ENCODE peak calls at places on chromosome 7, in eight cellular contexts. Y is M059J, K is NCI-H1105, I is amniotic stem cell, U is dorsolateral prefrontal cortex, W is iPS DF 6.9, R is ACHN, J is memory B cell. G is an unnamed sample.

GRCh38 chr7:6709808-6710207 is 3.1 kb upstream of the ZNF12 start:
- DNase-seq in Y (no peak), K (no peak), I (no peak), U (no peak), W (no peak), R (no peak), J (no peak), G (no peak)

GRCh38 chr7:134332892-134333291 is 16.2 kb upstream of the SLC35B4 start:
- DNase-seq in Y (no peak), K (no peak), I (no peak), U (no peak), W (no peak), R (no peak), J (no peak), G (no peak)

GRCh38 chr7:91043924-91044660 is 220.1 kb upstream of the FZD1 start:
- DNase-seq in Y (no peak), K (no peak), I (no peak), U (no peak), W (peak), R (no peak), J (no peak), G (no peak)

GRCh38 chr7:157992511-157993160 is 595.0 kb downstream of the PTPRN2 start:
- DNase-seq in Y (no peak), K (no peak), I (no peak), U (no peak), W (no peak), R (no peak), J (no peak), G (no peak)

GRCh38 chr7:13850185-13850752 is 139.2 kb downstream of the ETV1 start:
- DNase-seq in Y (peak), K (peak), I (peak), U (no peak), W (no peak), R (peak), J (no peak), G (no peak)

GRCh38 chr7:80677629-80678028 is 39.2 kb downstream of the CD36 start:
- DNase-seq in Y (no peak), K (no peak), I (no peak), U (no peak), W (no peak), R (no peak), J (no peak), G (no peak)

GRCh38 chr7:148729984-148730733 is 31.5 kb downstream of the CUL1 start:
- DNase-seq in Y (peak), K (no peak), I (peak), U (no peak), W (no peak), R (no peak), J (no peak), G (no peak)

GRCh38 chr7:40822861-40823260 is 688.1 kb downstream of the SUGCT start:
- DNase-seq in Y (peak), K (no peak), I (no peak), U (no peak), W (no peak), R (no peak), J (no peak), G (no peak)

GRCh38 chr7:101733713-101734475 is 83.5 kb upstream of the CUX1 start:
- DNase-seq in Y (peak), K (peak), I (no peak), U (no peak), W (no peak), R (no peak), J (no peak), G (no peak)

GRCh38 chr7:44380831-44381493 is 55.6 kb upstream of the CAMK2B start:
- DNase-seq in Y (peak), K (no peak), I (no peak), U (no peak), W (no peak), R (no peak), J (no peak), G (no peak)

GRCh38 chr7:35258125-35258890 is 4.4 kb upstream of the TBX20 start:
- DNase-seq in Y (no peak), K (no peak), I (no peak), U (no peak), W (no peak), R (no peak), J (no peak), G (no peak)

GRCh38 chr7:139846297-139846696 is 17.2 kb downstream of the TBXAS1 start:
- DNase-seq in Y (no peak), K (no peak), I (no peak), U (no peak), W (no peak), R (no peak), J (no peak), G (no peak)

GRCh38 chr7:24463474-24463873 is 109.8 kb upstream of the PALS2 start:
- DNase-seq in Y (no peak), K (no peak), I (no peak), U (no peak), W (no peak), R (no peak), J (no peak), G (no peak)

GRCh38 chr7:117946201-117946633 is 73.0 kb upstream of the CTTNBP2 start:
- DNase-seq in Y (peak), K (no peak), I (no peak), U (no peak), W (no peak), R (no peak), J (no peak), G (no peak)

GRCh38 chr7:103348452-103348851 is 1.0 kb downstream of the PSMC2 start:
- DNase-seq in Y (no peak), K (no peak), I (no peak), U (no peak), W (no peak), R (no peak), J (no peak), G (no peak)

GRCh38 chr7:40298421-40298820 is 163.6 kb downstream of the SUGCT start:
- DNase-seq in Y (peak), K (no peak), I (no peak), U (no peak), W (no peak), R (no peak), J (no peak), G (no peak)

GRCh38 chr7:29344334-29344978 is 149.9 kb downstream of the CHN2 start:
- DNase-seq in Y (no peak), K (no peak), I (no peak), U (no peak), W (no peak), R (no peak), J (no peak), G (no peak)

GRCh38 chr7:151125459-151125834 is 39.2 kb downstream of the AGAP3 start:
- DNase-seq in Y (no peak), K (peak), I (no peak), U (no peak), W (no peak), R (peak), J (no peak), G (no peak)

GRCh38 chr7:1618475-1618874 is 48.6 kb upstream of the PSMG3 start:
- DNase-seq in Y (no peak), K (no peak), I (no peak), U (no peak), W (no peak), R (no peak), J (no peak), G (no peak)

GRCh38 chr7:46003896-46004875 is 83.1 kb upstream of the IGFBP3 start:
- DNase-seq in Y (peak), K (no peak), I (no peak), U (no peak), W (no peak), R (peak), J (no peak), G (no peak)

GRCh38 chr7:45681596-45682357 is 107.6 kb downstream of the ADCY1 start:
- DNase-seq in Y (no peak), K (no peak), I (no peak), U (peak), W (no peak), R (no peak), J (no peak), G (no peak)

GRCh38 chr7:105766421-105767191 is 109.8 kb downstream of the ATXN7L1 start:
- DNase-seq in Y (no peak), K (no peak), I (no peak), U (peak), W (no peak), R (no peak), J (no peak), G (no peak)

G was measured in substantia nigra.